ENCODE peak calls at places on chromosomes 6 and 20, in five cellular contexts. F is CD8-positive, alpha-beta memory T cell; Y is fibroblast of lung; E is SJSA1; V is mesenchymal stem cell. G is an unnamed sample.

GRCh38 chr6:134175532-134176282 is 123.3 kb upstream of the SLC2A12 start:
- DNase-seq in F (peak), Y (peak), E (peak), V (peak), G (no peak)

GRCh38 chr6:27865952-27866369 is 46.2 kb downstream of the OR2B2 start:
- DNase-seq in F (peak), Y (no peak), E (no peak), V (no peak), G (peak)

GRCh38 chr20:49770634-49771033 is 42.0 kb upstream of the SLC9A8 start:
- DNase-seq in F (no peak), Y (no peak), E (no peak), V (no peak), G (no peak)

GRCh38 chr6:161192636-161193411 is 81.0 kb downstream of the AGPAT4 start:
- DNase-seq in F (no peak), Y (no peak), E (no peak), V (no peak), G (no peak)

GRCh38 chr6:37566209-37566859 is 66.6 kb upstream of the CCDC167 start:
- DNase-seq in F (peak), Y (peak), E (peak), V (peak), G (no peak)

GRCh38 chr20:37979021-37979985 is 54.0 kb downstream of the TTI1 start:
- DNase-seq in F (no peak), Y (no peak), E (no peak), V (no peak), G (no peak)

GRCh38 chr6:3039384-3039783 is 28.9 kb upstream of the RIPK1 start:
- DNase-seq in F (no peak), Y (no peak), E (no peak), V (no peak), G (no peak)

GRCh38 chr6:90103056-90103793 is 193.4 kb downstream of the BACH2 start:
- DNase-seq in F (peak), Y (peak), E (no peak), V (peak), G (peak)

GRCh38 chr6:168618546-168619315 is 177.7 kb downstream of the SMOC2 start:
- DNase-seq in F (no peak), Y (no peak), E (no peak), V (no peak), G (no peak)

GRCh38 chr20:51313275-51313898 is 229.1 kb downstream of the NFATC2 start:
- DNase-seq in F (no peak), Y (peak), E (no peak), V (no peak), G (no peak)

GRCh38 chr6:138005846-138006245 is 101.4 kb downstream of the PERP start:
- DNase-seq in F (no peak), Y (no peak), E (no peak), V (no peak), G (no peak)

GRCh38 chr6:41741625-41742490 is 5.3 kb downstream of the PGC start:
- DNase-seq in F (no peak), Y (no peak), E (no peak), V (no peak), G (no peak)

GRCh38 chr6:87730310-87730709 is 28.3 kb upstream of the AKIRIN2 start:
- DNase-seq in F (no peak), Y (peak), E (no peak), V (no peak), G (no peak)

GRCh38 chr6:33088258-33088930 is 12.6 kb downstream of the HLA-DPB1 start:
- DNase-seq in F (no peak), Y (peak), E (no peak), V (no peak), G (no peak)

GRCh38 chr20:57441510-57442154 is 50.4 kb downstream of the RBM38 start:
- DNase-seq in F (no peak), Y (no peak), E (no peak), V (no peak), G (no peak)

GRCh38 chr20:25867776-25868649 is 171.4 kb upstream of the ZNF337 start:
- DNase-seq in F (peak), Y (peak), E (peak), V (peak), G (no peak)

GRCh38 chr6:123213921-123214320 is 217.9 kb downstream of the CLVS2 start:
- DNase-seq in F (no peak), Y (no peak), E (no peak), V (no peak), G (no peak)

GRCh38 chr6:34242252-34243130 is 5.8 kb downstream of the HMGA1 start:
- DNase-seq in F (no peak), Y (no peak), E (no peak), V (no peak), G (no peak)

GRCh38 chr6:130307752-130308361 is 58.0 kb upstream of the TMEM200A start:
- DNase-seq in F (no peak), Y (peak), E (peak), V (peak), G (no peak)

GRCh38 chr6:74912234-74912633 is 293.6 kb downstream of the COL12A1 start:
- DNase-seq in F (no peak), Y (no peak), E (no peak), V (no peak), G (no peak)

GRCh38 chr20:33005132-33005566 is 916 bp upstream of the SUN5 start:
- DNase-seq in F (no peak), Y (peak), E (no peak), V (no peak), G (no peak)

GRCh38 chr6:33628401-33628964 is 7.4 kb downstream of the ITPR3 start:
- DNase-seq in F (no peak), Y (no peak), E (no peak), V (no peak), G (no peak)

GRCh38 chr6:35461270-35461669 is 6.9 kb upstream of the RPL10A start:
- DNase-seq in F (no peak), Y (no peak), E (no peak), V (no peak), G (no peak)

GRCh38 chr6:41625442-41625841 is 12.8 kb upstream of the MDFI start:
- DNase-seq in F (no peak), Y (no peak), E (no peak), V (no peak), G (no peak)

GRCh38 chr6:139539852-139540251 is 165.4 kb upstream of the CITED2 start:
- DNase-seq in F (no peak), Y (peak), E (peak), V (peak), G (no peak)
- H3K4me3 ChIP-seq in F (no peak), Y (no peak), E (no peak), V (no peak), G (no peak)

DNA sequence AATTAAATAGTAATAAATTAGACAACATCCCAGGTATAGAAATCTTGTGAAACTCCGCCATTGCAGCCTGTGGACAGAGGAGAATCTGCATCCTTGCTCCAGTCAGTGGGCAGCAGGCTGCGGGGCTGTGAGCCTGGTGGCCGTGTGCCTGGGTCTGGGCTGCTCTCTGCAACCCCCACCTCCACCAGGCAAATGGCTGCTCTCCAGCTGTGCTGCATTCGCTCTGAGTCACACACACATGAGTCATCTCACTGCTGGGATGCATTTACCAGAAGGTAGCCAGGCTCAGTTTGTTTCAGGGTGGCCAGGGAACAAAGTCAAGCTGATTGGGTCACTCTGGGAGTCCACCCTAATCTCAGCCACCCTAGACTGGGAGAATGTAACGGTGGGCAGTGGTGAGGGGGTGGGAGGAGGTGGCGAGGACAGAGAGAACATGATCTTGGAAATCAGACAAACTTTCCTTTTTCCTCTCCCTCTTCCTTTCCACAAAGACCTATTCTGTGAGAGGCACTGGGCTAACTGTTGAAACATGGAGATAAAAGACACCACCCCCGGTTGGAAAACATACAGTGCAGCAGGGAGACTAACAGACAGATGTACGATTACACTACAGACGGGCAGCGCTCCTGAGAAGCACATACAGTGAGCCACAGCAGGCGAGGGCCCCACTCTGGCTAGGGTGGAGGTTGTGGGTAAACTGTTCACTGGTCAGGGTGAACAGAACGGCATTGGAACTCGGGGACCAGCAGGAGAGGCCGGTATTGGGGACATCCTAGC is 59.2 kb downstream of the TRAM2 start:
- DNase-seq in F (no peak), Y (peak), E (peak), V (peak), G (peak)
- H3K4me3 ChIP-seq in F (no peak), Y (no peak), E (peak), V (no peak), G (no peak)

GRCh38 chr6:149840345-149841075 is 23.6 kb downstream of the LRP11 start:
- DNase-seq in F (peak), Y (peak), E (peak), V (peak), G (no peak)
- H3K4me3 ChIP-seq in F (no peak), Y (no peak), E (no peak), V (no peak), G (no peak)

DNA sequence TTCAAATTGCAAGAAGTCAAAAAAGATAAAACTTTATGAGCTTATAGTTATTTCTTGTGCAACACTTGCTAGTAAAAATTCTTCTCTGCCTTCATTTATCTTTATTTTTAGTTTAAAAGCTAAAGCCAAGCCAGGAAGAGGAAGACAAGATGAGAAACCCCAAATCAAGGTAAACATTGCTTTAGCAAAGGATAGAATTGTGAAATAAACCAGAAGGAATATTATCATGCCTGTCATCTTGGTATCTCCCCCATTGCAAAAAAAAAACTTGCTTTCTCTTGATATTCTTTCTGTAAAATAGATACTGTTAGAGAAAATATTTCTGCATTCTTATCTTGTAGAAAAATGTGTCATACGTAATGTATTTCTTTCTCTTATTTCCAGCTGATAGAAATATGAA is 432.7 kb downstream of the GJA1 start:
- DNase-seq in F (no peak), Y (peak), E (no peak), V (peak), G (no peak)
- H3K4me3 ChIP-seq in F (no peak), Y (no peak), E (no peak), V (no peak), G (no peak)

GRCh38 chr6:18692920-18693319 is 305.8 kb downstream of the RNF144B start:
- DNase-seq in F (no peak), Y (no peak), E (no peak), V (no peak), G (no peak)

DNA sequence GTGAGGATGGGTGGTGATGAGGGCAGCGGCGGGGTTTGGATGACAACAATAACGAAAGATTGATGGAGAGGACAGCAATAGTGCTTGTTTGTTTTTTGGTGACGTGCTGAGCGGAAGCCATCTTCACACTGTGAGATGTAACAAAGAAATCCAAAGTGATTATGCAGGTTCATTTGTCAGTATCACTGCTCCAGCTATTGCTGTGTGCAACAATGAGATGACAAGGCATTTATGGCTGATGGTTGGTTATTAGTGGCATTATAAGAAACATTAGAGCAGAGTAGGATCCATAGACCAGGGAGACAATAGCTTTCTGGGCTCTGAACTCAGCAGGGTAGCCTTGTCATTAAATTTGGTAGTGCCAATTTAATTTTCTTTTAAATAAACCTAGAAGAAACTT is 306.8 kb downstream of the RNF144B start:
- DNase-seq in F (no peak), Y (no peak), E (no peak), V (no peak), G (no peak)
- H3K4me3 ChIP-seq in F (no peak), Y (no peak), E (no peak), V (no peak), G (no peak)

GRCh38 chr20:36820928-36821327 is 47.4 kb upstream of the DSN1 start:
- DNase-seq in F (no peak), Y (peak), E (no peak), V (no peak), G (no peak)

GRCh38 chr20:36818185-36818584 is 44.6 kb upstream of the DSN1 start:
- DNase-seq in F (no peak), Y (no peak), E (no peak), V (no peak), G (no peak)

GRCh38 chr20:36819662-36820061 is 46.1 kb upstream of the DSN1 start:
- DNase-seq in F (no peak), Y (no peak), E (no peak), V (no peak), G (no peak)

GRCh38 chr20:36818831-36819230 is 45.3 kb upstream of the DSN1 start:
- DNase-seq in F (no peak), Y (no peak), E (no peak), V (no peak), G (no peak)

DNA sequence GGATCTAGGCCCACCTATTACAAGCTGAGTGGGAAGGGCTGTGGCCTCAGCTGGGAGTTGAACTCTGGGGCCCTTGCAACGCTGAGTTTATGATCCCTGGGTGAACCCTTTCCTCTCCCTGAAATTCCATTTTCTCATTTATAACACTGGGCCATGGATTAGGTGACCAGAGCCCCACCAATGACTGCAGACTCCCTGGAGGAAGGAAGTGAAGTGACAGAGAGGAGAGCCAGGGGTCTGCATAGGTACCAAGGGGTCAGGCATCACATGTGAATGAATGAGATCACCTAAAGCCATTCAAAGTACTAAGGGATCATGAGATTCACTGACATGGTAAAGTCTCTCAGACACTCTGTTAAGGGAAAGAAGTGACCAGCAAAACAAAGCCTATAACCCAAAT is 46.5 kb upstream of the DSN1 start:
- DNase-seq in F (no peak), Y (no peak), E (no peak), V (no peak), G (no peak)
- H3K4me3 ChIP-seq in F (no peak), Y (no peak), E (no peak), V (no peak), G (no peak)

GRCh38 chr20:8074931-8075330 is 55.4 kb upstream of the TMX4 start:
- DNase-seq in F (no peak), Y (peak), E (no peak), V (no peak), G (no peak)

GRCh38 chr20:8082025-8082424 is 50.0 kb upstream of the PLCB1 start:
- DNase-seq in F (no peak), Y (peak), E (no peak), V (peak), G (no peak)

GRCh38 chr20:8076505-8077498 is 55.3 kb upstream of the PLCB1 start:
- DNase-seq in F (no peak), Y (peak), E (no peak), V (no peak), G (no peak)

GRCh38 chr20:8079976-8080375 is 52.1 kb upstream of the PLCB1 start:
- DNase-seq in F (no peak), Y (no peak), E (no peak), V (no peak), G (no peak)

DNA sequence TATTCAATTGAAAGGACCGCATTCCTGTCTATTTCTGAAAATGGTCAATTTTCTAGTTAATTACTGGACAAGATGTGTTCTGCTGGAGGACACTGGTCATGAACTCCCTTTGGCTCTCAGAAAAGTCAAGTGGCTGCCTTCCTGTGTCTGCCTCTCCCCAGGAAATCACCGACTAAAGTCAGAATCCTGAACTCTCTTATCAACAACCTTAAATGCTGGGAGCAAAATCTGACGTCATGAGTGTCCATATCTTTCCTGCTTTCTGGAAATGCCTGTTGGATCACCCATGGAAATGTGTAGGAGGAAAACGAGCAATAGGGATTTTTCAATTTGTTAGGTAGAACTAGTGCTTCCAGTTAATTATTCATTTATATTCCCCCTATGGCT is 53.5 kb upstream of the PLCB1 start:
- DNase-seq in F (no peak), Y (no peak), E (no peak), V (peak), G (no peak)
- H3K4me3 ChIP-seq in F (no peak), Y (no peak), E (no peak), V (no peak), G (no peak)

G was measured in GM12864.